ENCODE peak calls at places on chromosomes 11 and 22, in ten cellular contexts. V is prostate gland, T is K562, O is transverse colon, C is sigmoid colon, S is vagina, D is breast epithelium, Q is suprapubic skin, J is HCT116, E is HepG2. H is an unnamed sample.
A peak's percentile ranks its signal among the peaks of the same experiment; 100 is the strongest.

GRCh38 chr11:6413791-6414231 is 5.1 kb downstream of the APBB1 start:
- DNase-seq in V (no peak), T (no peak), O (no peak), C (no peak), S (no peak), D (no peak), Q (no peak), J (no peak), E (no peak), H (no peak)

GRCh38 chr11:73951797-73952196 is 971 bp downstream of the DNAJB13 start:
- DNase-seq in V (no peak), T (no peak), O (no peak), C (peak; percentile 2), S (no peak), D (no peak), Q (no peak), J (no peak), E (no peak), H (no peak)

GRCh38 chr11:95647355-95647754 is 142.2 kb downstream of the FAM76B start:
- DNase-seq in V (peak; percentile 76), T (no peak), O (no peak), C (peak; percentile 78), S (no peak), D (no peak), Q (no peak), J (no peak), E (no peak), H (no peak)

GRCh38 chr11:60857378-60858232 is 1.9 kb upstream of the PTGDR2 start:
- DNase-seq in V (no peak), T (peak; percentile 53), O (no peak), C (no peak), S (no peak), D (no peak), Q (no peak), J (no peak), E (no peak), H (no peak)

GRCh38 chr11:45459501-45459900 is 173.4 kb upstream of the SYT13 start:
- DNase-seq in V (no peak), T (no peak), O (no peak), C (no peak), S (no peak), D (no peak), Q (no peak), J (no peak), E (no peak), H (no peak)

GRCh38 chr11:12719221-12719620 is 45.0 kb downstream of the TEAD1 start:
- DNase-seq in V (no peak), T (no peak), O (no peak), C (no peak), S (no peak), D (no peak), Q (no peak), J (no peak), E (no peak), H (no peak)

GRCh38 chr11:85685131-85685819 is 720 bp downstream of the CCDC89 start:
- DNase-seq in V (no peak), T (no peak), O (no peak), C (peak; percentile 70), S (no peak), D (no peak), Q (no peak), J (no peak), E (no peak), H (no peak)

GRCh38 chr22:18071968-18072310 is 5.9 kb upstream of the PEX26 start:
- DNase-seq in V (no peak), T (no peak), O (no peak), C (no peak), S (no peak), D (no peak), Q (no peak), J (no peak), E (no peak), H (no peak)

GRCh38 chr11:1820463-1821325 is 14.1 kb upstream of the SYT8 start:
- DNase-seq in V (no peak), T (no peak), O (no peak), C (no peak), S (no peak), D (no peak), Q (no peak), J (no peak), E (no peak), H (no peak)

GRCh38 chr11:12800032-12800671 is 125.9 kb downstream of the TEAD1 start:
- DNase-seq in V (peak; percentile 63), T (peak; percentile 51), O (peak; percentile 30), C (no peak), S (no peak), D (no peak), Q (no peak), J (peak; percentile 74), E (peak; percentile 86), H (no peak)

GRCh38 chr11:64715756-64716470 is 7.1 kb downstream of the NRXN2 start:
- DNase-seq in V (no peak), T (no peak), O (no peak), C (no peak), S (no peak), D (no peak), Q (no peak), J (no peak), E (no peak), H (no peak)

GRCh38 chr11:130471731-130472433 is 23.4 kb downstream of the ADAMTS15 start:
- DNase-seq in V (no peak), T (no peak), O (no peak), C (no peak), S (peak; percentile 90), D (no peak), Q (peak; percentile 45), J (no peak), E (no peak), H (peak; percentile 91)

GRCh38 chr22:50702261-50702671 is 29.6 kb downstream of the SHANK3 start:
- DNase-seq in V (no peak), T (no peak), O (no peak), C (peak; percentile 29), S (no peak), D (no peak), Q (peak; percentile 60), J (no peak), E (no peak), H (no peak)

DNA sequence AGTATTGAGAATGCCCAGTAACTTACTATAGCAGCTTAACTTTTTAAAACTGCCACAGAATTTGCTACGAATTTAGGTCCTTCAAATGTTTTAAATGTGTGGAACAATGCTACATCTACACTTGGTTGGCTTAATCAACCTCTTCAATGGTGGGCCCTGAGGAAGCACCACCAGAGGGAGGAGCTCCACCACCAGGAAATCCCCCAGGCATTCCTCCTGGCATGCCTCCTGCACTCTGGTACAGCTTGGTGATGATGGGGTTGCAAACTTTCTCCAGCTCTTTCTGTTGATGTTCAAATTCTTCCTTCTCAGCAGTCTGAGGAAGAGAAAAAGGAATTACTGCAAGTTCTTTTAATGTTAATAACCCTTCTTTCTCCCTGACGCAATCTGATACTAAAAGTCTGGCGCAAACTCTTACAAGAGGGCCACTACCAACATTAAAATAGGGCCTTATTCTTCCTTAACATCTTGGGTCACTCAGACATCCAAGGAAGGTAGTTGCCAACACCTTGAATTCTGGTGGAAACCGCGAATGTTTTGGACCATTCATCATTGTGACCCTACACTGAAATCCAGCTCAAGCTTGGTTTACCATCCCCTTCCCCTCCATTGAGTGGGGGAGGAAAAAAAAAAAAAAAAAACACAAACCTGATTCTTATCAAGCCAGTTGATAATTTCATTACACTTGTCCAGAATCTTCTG is 4.2 kb downstream of the HSPA8 start:
- DNase-seq in V (no peak), T (no peak), O (no peak), C (no peak), S (no peak), D (no peak), Q (no peak), J (no peak), E (no peak), H (no peak)
- H3K4me1 ChIP-seq in V (peaks cover 18% of the 10 kb centered on the region), T (peaks cover 11% of the 10 kb centered on the region), O (peaks cover 14% of the 10 kb centered on the region), C (peaks cover 31% of the 10 kb centered on the region), S (peaks cover 69% of the 10 kb centered on the region), D (peaks cover 10% of the 10 kb centered on the region), Q (peaks cover 49% of the 10 kb centered on the region), J (peaks cover 16% of the 10 kb centered on the region), E (peaks cover 37% of the 10 kb centered on the region), H (peaks cover 75% of the 10 kb centered on the region)

DNA sequence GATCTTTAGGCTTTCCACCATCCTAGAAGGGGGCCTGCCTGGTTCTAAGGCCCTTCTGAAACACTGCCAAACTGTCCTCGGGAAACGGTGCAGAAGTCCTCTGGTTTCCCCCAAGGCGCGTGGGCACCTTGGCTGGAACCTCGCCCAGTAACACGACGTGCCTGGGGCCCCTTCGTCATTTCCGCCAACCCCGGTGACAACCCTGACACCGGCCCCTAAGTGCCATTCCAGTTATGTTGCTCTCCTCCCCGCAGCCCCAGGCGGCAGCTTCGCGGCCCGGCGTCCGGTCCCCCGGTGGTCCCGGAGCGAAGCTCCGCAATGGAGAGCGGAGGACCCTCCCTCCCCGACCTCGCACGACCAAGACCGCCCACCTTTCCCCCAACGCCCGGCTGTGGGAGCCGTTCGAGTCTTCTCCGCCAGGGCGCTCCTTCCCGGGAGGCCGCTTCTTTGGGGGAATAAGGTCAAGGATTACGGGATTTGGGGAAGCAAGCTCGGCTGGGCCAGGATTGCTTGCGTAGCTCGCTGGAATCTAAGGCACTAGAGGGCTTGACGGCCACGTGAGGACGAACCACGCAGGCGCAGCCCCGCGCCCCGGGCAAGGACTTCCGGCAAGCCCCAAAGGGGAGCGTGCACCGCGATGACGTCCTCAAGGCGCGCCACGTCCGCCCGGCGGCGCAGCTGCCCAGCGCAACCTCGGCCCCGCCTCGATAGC is 648 bp downstream of the RNH1 start:
- DNase-seq in V (peak; percentile 95), T (peak; percentile 96), O (peak; percentile 98), C (peak; percentile 99), S (no peak), D (peak; percentile 95), Q (peak; percentile 99), J (peak; percentile 91), E (peak; percentile 88), H (peak; percentile 99)
- TF ChIP-seq POLR2A in V (peak; percentile 50), T (peak; percentile 95), O (peak; percentile 82), C (no peak), S (peak; percentile 70), D (peak; percentile 64), Q (peak; percentile 62), J (peak; percentile 64), E (peak; percentile 61), H (no peak)

DNA sequence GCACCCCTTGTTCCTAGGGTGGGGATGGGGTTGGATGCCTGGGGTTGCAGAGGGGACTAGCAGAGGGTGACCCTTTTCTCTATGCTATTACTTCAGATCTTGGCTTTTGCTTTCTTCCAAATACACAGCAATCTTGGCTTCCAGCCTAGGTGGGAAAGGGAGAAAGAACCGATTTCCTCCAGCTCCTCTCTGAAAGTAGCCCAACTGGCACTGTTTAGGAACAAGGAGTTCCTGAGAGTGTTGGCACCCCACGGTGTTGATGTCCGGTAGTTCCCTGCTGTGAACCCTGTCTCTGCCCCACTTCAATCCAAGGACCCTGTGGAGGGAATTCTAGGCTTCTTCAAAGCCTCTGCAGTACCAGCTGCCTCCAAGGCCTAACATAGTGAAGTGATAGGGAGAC is 1.1 kb upstream of the SLC3A2 start:
- DNase-seq in V (peak; percentile 72), T (no peak), O (no peak), C (peak; percentile 80), S (no peak), D (no peak), Q (no peak), J (no peak), E (no peak), H (no peak)
- TF ChIP-seq POLR2AphosphoS5 in V (peak; percentile 51), T (no peak), O (no peak), C (peak; percentile 45), S (no peak), D (peak; percentile 50), Q (no peak), J (no peak), E (no peak), H (no peak)

GRCh38 chr11:113613619-113614018 is 92.5 kb downstream of the TMPRSS5 start:
- DNase-seq in V (no peak), T (peak; percentile 37), O (no peak), C (no peak), S (no peak), D (no peak), Q (no peak), J (no peak), E (no peak), H (no peak)
- H3K4me1 ChIP-seq in V (no peaks in the 10 kb centered on the region), T (peaks cover 22% of the 10 kb centered on the region), O (no peaks in the 10 kb centered on the region), C (peaks cover 13% of the 10 kb centered on the region), S (no peaks in the 10 kb centered on the region), D (no peaks in the 10 kb centered on the region), Q (no peaks in the 10 kb centered on the region), J (no peaks in the 10 kb centered on the region), E (no peaks in the 10 kb centered on the region), H (no peaks in the 10 kb centered on the region)